ENCODE peak calls at places on chromosomes 5 and 9, in eight cellular contexts. N is body of pancreas, Z is H9, W is endodermal cell, V is right lobe of liver, F is prostate gland, D is hepatocyte, K is cardiac muscle cell. I is an unnamed sample.

GRCh38 chr5:75512383-75513074 is 838 bp downstream of the POLK start:
- DNase-seq in N (no peak), Z (no peak), W (no peak), V (no peak), F (no peak), D (no peak), K (peak; percentile 33), I (no peak)

GRCh38 chr5:137761020-137761516 is 6.9 kb upstream of the HNRNPA0 start:
- DNase-seq in N (no peak), Z (no peak), W (no peak), V (no peak), F (no peak), D (no peak), K (peak; percentile 11), I (no peak)

GRCh38 chr5:155700333-155700732 is 626.6 kb upstream of the SGCD start:
- DNase-seq in N (no peak), Z (peak; percentile 37), W (peak; percentile 72), V (no peak), F (no peak), D (peak; percentile 10), K (no peak), I (no peak)

GRCh38 chr9:93636667-93637066 is 60.3 kb downstream of the PHF2 start:
- DNase-seq in N (no peak), Z (no peak), W (no peak), V (no peak), F (no peak), D (no peak), K (no peak), I (no peak)

GRCh38 chr5:97162045-97162444 is 19.6 kb upstream of the LIX1 start:
- DNase-seq in N (peak; percentile 62), Z (peak; percentile 52), W (peak; percentile 86), V (peak; percentile 59), F (peak; percentile 76), D (peak; percentile 85), K (peak; percentile 88), I (peak; percentile 70)

GRCh38 chr9:93064392-93065124 is 6.1 kb downstream of the SUSD3 start:
- DNase-seq in N (peak; percentile 23), Z (no peak), W (peak; percentile 63), V (no peak), F (peak; percentile 13), D (no peak), K (no peak), I (no peak)

GRCh38 chr5:24644757-24645156 is at the start of gene CDH10:
- DNase-seq in N (peak; percentile 26), Z (peak; percentile 96), W (peak; percentile 96), V (no peak), F (no peak), D (peak; percentile 75), K (peak; percentile 4), I (peak; percentile 7)

GRCh38 chr5:28374492-28374934 is 1336.1 kb upstream of the CDH9 start:
- DNase-seq in N (no peak), Z (no peak), W (no peak), V (no peak), F (no peak), D (peak; percentile 38), K (peak; percentile 16), I (peak; percentile 39)

GRCh38 chr5:33975846-33976245 is 8.6 kb downstream of the SLC45A2 start:
- DNase-seq in N (no peak), Z (no peak), W (no peak), V (no peak), F (no peak), D (peak; percentile 5), K (peak; percentile 17), I (no peak)

GRCh38 chr9:12776775-12777055 is 1.9 kb downstream of the LURAP1L start:
- DNase-seq in N (no peak), Z (no peak), W (no peak), V (no peak), F (no peak), D (peak; percentile 19), K (peak; percentile 64), I (no peak)

GRCh38 chr9:129305246-129305645 is 127.2 kb upstream of the IER5L start:
- DNase-seq in N (no peak), Z (no peak), W (no peak), V (peak; percentile 33), F (no peak), D (no peak), K (no peak), I (peak; percentile 7)

GRCh38 chr5:14733661-14734060 is 69.1 kb downstream of the OTULIN start:
- DNase-seq in N (no peak), Z (no peak), W (no peak), V (no peak), F (no peak), D (no peak), K (no peak), I (no peak)
- TF ChIP-seq CTCF in N (no peak), Z (no peak), W (no peak), V (no peak), F (no peak), D (no peak), K (no peak), I (no peak)

GRCh38 chr5:79793304-79793703 is 103.7 kb downstream of the CMYA5 start:
- DNase-seq in N (no peak), Z (no peak), W (no peak), V (no peak), F (no peak), D (no peak), K (no peak), I (no peak)
- H3K4me1 ChIP-seq in N (no peaks in the 10 kb centered on the region), Z (no peaks in the 10 kb centered on the region), W (no peaks in the 10 kb centered on the region), V (peaks cover 9% of the 10 kb centered on the region), F (no peaks in the 10 kb centered on the region), D (no peaks in the 10 kb centered on the region), K (no peaks in the 10 kb centered on the region), I (no peaks in the 10 kb centered on the region)

DNA sequence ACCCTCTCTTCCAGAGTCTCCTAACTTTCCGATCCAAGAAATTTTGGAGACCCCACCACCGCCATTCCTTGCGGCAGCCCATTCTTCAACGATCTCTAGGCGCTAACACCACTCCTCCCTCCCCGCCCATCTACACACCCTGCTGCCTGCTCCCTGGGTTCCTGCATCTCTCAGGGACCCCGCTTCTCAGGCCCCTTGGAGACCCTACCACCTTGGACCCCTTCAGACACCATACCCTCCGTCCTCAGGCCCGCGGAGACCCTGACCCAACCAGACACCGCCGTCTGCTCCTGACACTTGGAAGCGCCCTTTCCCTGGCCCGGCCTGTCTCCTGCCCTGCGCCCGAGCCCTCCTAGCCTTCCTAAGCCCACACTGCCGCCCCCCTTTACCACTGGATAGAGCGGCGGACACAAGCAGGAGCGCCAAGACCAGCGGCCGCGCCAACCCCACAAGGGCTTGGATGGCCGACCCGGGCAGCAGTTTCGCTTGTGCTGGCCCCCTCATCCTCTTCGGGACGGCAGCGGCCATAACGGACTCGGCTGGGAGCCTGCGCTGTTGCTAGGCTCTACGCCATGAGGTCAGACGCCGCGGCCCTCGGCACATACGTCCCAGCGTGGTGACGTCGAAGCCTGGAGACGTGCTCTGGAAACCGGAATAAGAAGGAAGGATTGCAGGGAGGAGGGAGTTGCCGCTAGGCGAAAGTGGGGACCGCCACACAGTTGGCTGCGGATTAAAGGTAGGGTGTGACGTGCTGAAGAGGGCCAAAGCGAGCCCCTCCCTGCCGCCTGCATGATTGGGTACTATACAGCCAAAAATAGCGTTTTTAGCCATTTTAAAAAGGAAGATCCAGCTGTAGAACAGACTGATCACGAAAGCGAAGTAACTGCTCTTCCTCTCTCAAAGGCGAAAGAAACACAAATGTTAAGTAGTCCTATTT is at the start of gene C5orf15:
- DNase-seq in N (peak; percentile 97), Z (peak; percentile 97), W (peak; percentile 98), V (peak; percentile 96), F (peak; percentile 94), D (peak; percentile 97), K (peak; percentile 98), I (peak; percentile 96)
- TF ChIP-seq CTCF in N (peak; percentile 48), Z (peak; percentile 25), W (peak; percentile 32), V (no peak), F (no peak), D (no peak), K (peak; percentile 18), I (no peak)

DNA sequence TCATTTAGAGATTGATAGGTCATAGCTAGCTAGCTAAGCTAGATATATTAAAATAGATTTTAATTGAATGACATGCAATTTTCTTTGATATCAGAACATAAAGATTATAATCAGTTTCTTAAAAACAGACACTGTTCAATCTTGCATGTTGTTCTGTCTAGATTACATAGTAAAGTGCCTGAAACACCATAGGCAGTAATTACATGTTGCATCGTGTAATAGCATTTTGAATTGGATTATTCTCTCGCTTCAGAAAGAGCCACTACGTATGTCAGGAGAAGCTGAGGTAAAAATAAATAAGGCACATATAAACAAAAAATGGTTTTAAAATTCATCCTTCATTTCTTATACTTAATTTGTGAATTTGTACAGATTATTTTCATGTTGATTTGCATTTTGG is 148.0 kb upstream of the CDH12 start:
- DNase-seq in N (no peak), Z (no peak), W (no peak), V (no peak), F (no peak), D (no peak), K (no peak), I (no peak)
- H3K4me1 ChIP-seq in N (no peaks in the 10 kb centered on the region), Z (no peaks in the 10 kb centered on the region), W (no peaks in the 10 kb centered on the region), V (no peaks in the 10 kb centered on the region), F (no peaks in the 10 kb centered on the region), D (no peaks in the 10 kb centered on the region), K (no peaks in the 10 kb centered on the region), I (no peaks in the 10 kb centered on the region)

DNA sequence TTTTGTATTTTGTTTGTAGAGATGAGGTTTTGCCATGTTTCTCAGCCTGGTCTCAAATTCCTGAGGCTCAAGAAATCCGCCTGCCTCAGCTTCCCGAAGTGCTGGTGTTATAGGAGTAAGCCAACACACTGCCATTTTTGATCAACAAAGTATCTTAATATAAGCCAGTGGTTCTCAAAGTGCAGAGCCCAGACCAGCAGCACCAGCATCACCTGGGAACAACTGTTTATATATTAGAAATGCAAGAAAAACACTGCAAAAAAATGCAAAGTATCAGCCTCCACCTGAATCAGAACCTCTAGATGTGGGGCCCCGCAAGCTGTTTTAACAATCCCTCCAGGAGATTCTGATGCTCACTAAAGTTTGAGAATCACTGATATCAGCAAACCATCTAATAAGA is 6.2 kb downstream of the IL17B start:
- DNase-seq in N (no peak), Z (no peak), W (peak; percentile 27), V (no peak), F (no peak), D (no peak), K (no peak), I (no peak)
- TF ChIP-seq CTCF in N (no peak), Z (no peak), W (no peak), V (no peak), F (no peak), D (no peak), K (no peak), I (no peak)

DNA sequence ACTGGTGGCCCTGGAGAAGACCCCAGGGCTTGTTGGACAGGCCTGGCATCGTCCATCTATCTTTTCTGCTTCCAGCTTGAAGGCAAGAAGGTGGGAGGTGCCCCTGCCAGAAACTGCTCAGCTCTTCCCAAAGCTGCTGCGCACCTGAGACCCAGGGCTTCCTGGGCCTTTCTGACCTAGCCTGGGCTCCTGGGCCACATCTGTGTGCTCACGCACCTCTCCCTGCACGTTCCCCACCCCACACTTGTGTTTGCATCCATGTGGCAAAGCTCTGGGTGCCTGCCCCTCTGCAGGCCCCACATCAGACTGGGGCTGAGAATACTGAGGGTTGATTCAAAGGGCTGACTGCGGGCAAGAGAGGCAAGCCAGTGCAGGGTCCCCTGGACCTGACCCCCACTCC is 63.4 kb downstream of the PFDN1 start:
- DNase-seq in N (no peak), Z (no peak), W (no peak), V (no peak), F (no peak), D (no peak), K (no peak), I (no peak)
- H3K4me1 ChIP-seq in N (peaks cover 49% of the 10 kb centered on the region), Z (peaks cover 5% of the 10 kb centered on the region), W (no peaks in the 10 kb centered on the region), V (peaks cover 9% of the 10 kb centered on the region), F (peaks cover 4% of the 10 kb centered on the region), D (peaks cover 26% of the 10 kb centered on the region), K (peaks cover 21% of the 10 kb centered on the region), I (peaks cover 37% of the 10 kb centered on the region)

I was measured in Caco-2.